ENCODE peak calls at places on chromosome 5, in five cellular contexts. Q, A, X, B and D are unnamed samples.

GRCh38 chr5:168214071-168214470 is 77.4 kb upstream of the WWC1 start:
- DNase-seq in A (no peak), Q (no peak), B (no peak), X (no peak), D (no peak)

GRCh38 chr5:15574806-15575205 is 74.8 kb downstream of the FBXL7 start:
- DNase-seq in A (no peak), X (no peak), B (no peak), Q (no peak), D (no peak)

GRCh38 chr5:172015346-172015745 is 8.9 kb upstream of the FBXW11 start:
- DNase-seq in B (no peak), Q (no peak), A (no peak), X (no peak), D (no peak)

GRCh38 chr5:52776116-52776515 is 11.6 kb upstream of the ITGA1 start:
- DNase-seq in A (no peak), Q (no peak), B (no peak), X (no peak), D (peak; percentile 34)

GRCh38 chr5:21688655-21689054 is 1164.5 kb downstream of the CDH12 start:
- DNase-seq in X (no peak), B (no peak), Q (no peak), A (no peak), D (no peak)

GRCh38 chr5:75020016-75020656 is 32.2 kb downstream of the GCNT4 start:
- DNase-seq in Q (no peak), A (no peak), X (no peak), B (no peak), D (no peak)

GRCh38 chr5:31717586-31717985 is 78.7 kb downstream of the PDZD2 start:
- DNase-seq in A (no peak), B (no peak), X (no peak), Q (no peak), D (no peak)

GRCh38 chr5:32098291-32098690 is 75.8 kb downstream of the GOLPH3 start:
- DNase-seq in X (peak; percentile 33), A (no peak), B (no peak), Q (no peak), D (no peak)

GRCh38 chr5:122151640-122152039 is 22.3 kb downstream of the ZNF474 start:
- DNase-seq in X (no peak), B (no peak), Q (no peak), A (no peak), D (no peak)

GRCh38 chr5:168301593-168302388 is 10.3 kb downstream of the WWC1 start:
- DNase-seq in Q (peak; percentile 80), X (no peak), A (no peak), B (no peak), D (no peak)

GRCh38 chr5:158839638-158840037 is 260.1 kb downstream of the EBF1 start:
- DNase-seq in B (no peak), A (no peak), X (no peak), Q (no peak), D (no peak)

GRCh38 chr5:145801195-145801594 is 33.9 kb downstream of the PRELID2 start:
- DNase-seq in Q (no peak), X (no peak), B (no peak), A (no peak), D (no peak)

GRCh38 chr5:50738864-50739263 is 72.4 kb downstream of the PARP8 start:
- DNase-seq in B (no peak), X (no peak), Q (no peak), A (no peak), D (no peak)

GRCh38 chr5:111229126-111229525 is 4.9 kb downstream of the CAMK4 start:
- DNase-seq in A (peak; percentile 45), B (no peak), Q (no peak), X (no peak), D (no peak)

GRCh38 chr5:147431586-147431985 is 78.3 kb downstream of the DPYSL3 start:
- DNase-seq in X (no peak), B (no peak), A (no peak), Q (no peak), D (no peak)
- H3K4me1 ChIP-seq in X (peaks cover 71% of the 10 kb centered on the region), B (no peaks in the 10 kb centered on the region), A (no peaks in the 10 kb centered on the region), Q (peaks cover 28% of the 10 kb centered on the region), D (no peaks in the 10 kb centered on the region)

GRCh38 chr5:150498501-150498900 is 9.4 kb upstream of the NDST1 start:
- DNase-seq in A (no peak), X (no peak), Q (no peak), B (no peak), D (no peak)

GRCh38 chr5:150499437-150499956 is 8.4 kb upstream of the NDST1 start:
- DNase-seq in A (peak; percentile 29), Q (no peak), B (no peak), X (no peak), D (no peak)

GRCh38 chr5:150497989-150498317 is 10.0 kb upstream of the NDST1 start:
- DNase-seq in A (no peak), Q (no peak), X (no peak), B (no peak), D (no peak)

GRCh38 chr5:150500328-150500841 is 7.5 kb upstream of the NDST1 start:
- DNase-seq in Q (no peak), A (no peak), B (no peak), X (no peak), D (no peak)

DNA sequence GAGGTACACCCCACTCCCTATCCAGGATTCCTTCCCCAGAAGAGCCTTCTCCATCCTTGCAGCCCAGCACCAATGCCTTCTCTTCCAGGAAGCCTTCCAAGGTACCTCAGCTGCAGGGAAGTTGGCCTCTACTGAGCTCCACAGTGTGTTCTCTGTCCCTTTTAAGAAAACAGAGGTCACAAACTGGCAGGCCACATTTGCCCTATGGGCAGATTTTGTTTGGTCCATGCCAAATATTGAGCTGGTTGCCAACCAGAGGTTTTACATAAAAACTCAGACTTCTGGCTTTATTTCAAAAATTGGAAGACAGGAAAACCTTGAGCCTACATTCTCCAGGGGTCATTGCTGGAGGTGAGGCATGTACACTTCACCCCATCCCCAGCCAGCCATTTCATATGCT is 9.0 kb upstream of the NDST1 start:
- DNase-seq in X (no peak), B (no peak), A (no peak), Q (no peak), D (no peak)
- H3K36me3 ChIP-seq in X (no peaks in the 10 kb centered on the region), B (no peaks in the 10 kb centered on the region), A (no peaks in the 10 kb centered on the region), Q (peaks cover 6% of the 10 kb centered on the region), D (no peaks in the 10 kb centered on the region)

DNA sequence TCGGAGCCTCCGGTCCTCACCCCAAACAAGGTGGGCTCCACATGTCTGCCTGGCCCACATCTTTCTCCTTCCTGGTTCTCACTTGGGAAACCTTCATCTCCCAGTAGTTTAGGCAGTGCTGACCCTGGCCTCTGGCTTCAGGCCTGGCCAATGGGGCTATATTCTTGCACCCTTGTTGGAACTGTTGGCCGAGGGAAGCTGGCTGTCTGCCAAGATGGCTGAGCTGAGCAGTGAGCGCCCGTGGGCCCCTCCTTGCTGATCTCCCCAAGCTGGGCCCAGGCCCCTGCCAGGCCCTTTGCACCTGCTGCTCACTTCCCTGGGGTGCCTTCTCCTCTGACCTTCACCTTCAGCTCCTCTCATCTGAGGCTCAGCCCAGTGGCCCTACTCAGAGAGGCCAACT is 31.3 kb downstream of the TSPAN17 start:
- DNase-seq in B (no peak), X (no peak), Q (no peak), A (no peak), D (no peak)
- H3K4me1 ChIP-seq in B (no peaks in the 10 kb centered on the region), X (no peaks in the 10 kb centered on the region), Q (no peaks in the 10 kb centered on the region), A (no peaks in the 10 kb centered on the region), D (no peaks in the 10 kb centered on the region)

DNA sequence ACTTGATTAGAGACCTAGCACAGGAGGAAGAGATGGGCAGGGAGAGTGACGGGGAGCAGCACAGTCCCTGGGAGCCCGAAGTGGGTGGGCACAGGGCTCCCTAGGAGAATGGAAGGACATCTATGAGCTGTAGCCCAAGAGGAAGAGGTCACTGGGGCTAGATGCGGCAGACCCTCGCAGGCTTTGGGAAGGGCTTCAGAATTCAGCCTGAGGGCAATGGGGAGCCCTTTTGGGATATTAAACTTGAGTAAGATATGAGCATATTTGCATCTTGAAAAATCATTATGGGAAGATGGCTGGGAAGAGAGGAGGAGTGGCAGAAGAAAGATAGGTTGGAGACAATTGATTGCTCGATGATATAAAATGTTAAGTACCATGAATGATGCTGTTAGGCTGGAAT is 48.9 kb upstream of the IL17B start:
- DNase-seq in B (no peak), X (no peak), A (no peak), Q (no peak), D (no peak)
- H3K36me3 ChIP-seq in B (no peaks in the 10 kb centered on the region), X (peaks cover 23% of the 10 kb centered on the region), A (no peaks in the 10 kb centered on the region), Q (peaks cover 44% of the 10 kb centered on the region), D (no peaks in the 10 kb centered on the region)

GRCh38 chr5:81783401-81783800 is 32.5 kb upstream of the SSBP2 start:
- DNase-seq in Q (no peak), X (no peak), A (no peak), B (no peak), D (no peak)

GRCh38 chr5:81782811-81783210 is 31.9 kb upstream of the SSBP2 start:
- DNase-seq in A (no peak), B (no peak), Q (no peak), X (no peak), D (no peak)

GRCh38 chr5:81779125-81779934 is 28.4 kb upstream of the SSBP2 start:
- DNase-seq in X (no peak), A (peak; percentile 49), Q (peak; percentile 68), B (peak; percentile 70), D (peak; percentile 24)

GRCh38 chr5:81778642-81779041 is 27.7 kb upstream of the SSBP2 start:
- DNase-seq in A (peak; percentile 31), X (no peak), B (no peak), Q (no peak), D (no peak)

DNA sequence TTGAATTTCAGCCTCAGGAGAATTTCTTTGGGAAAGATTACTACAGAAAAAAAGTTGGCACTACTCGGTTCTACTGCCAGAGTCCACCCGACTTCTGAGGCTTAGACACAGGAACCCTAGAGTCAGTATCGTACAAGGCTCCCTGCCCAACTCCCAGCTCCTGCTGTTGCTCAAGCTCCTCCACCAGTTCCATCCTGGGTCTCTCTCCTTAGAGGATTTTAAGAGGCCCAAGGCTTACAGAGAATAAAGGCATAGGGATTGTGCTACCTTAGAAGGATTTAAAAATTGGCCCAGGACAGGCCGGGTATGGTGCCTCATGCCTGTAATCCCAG is 29.0 kb upstream of the SSBP2 start:
- DNase-seq in A (no peak), X (no peak), Q (no peak), B (no peak), D (peak; percentile 19)
- H3K4me1 ChIP-seq in A (peaks cover 17% of the 10 kb centered on the region), X (no peaks in the 10 kb centered on the region), Q (peaks cover 6% of the 10 kb centered on the region), B (no peaks in the 10 kb centered on the region), D (peaks cover 5% of the 10 kb centered on the region)

GRCh38 chr5:37187465-37187977 is 61.7 kb downstream of the CPLANE1 start:
- DNase-seq in A (no peak), B (no peak), X (no peak), Q (no peak), D (no peak)
- H3K36me3 ChIP-seq in A (no peaks in the 10 kb centered on the region), B (peaks cover 6% of the 10 kb centered on the region), X (peaks cover 59% of the 10 kb centered on the region), Q (peaks cover 30% of the 10 kb centered on the region), D (peaks cover 3% of the 10 kb centered on the region)